ENCODE peak calls at places on chromosomes 12 and 14, in four cellular contexts. S, X, Z and V are unnamed samples.

GRCh38 chr14:20652996-20653975 is 11.8 kb upstream of the OR6S1 start:
- DNase-seq in S (no peak), X (peak), Z (no peak), V (no peak)

GRCh38 chr12:116123511-116124258 is 153.8 kb downstream of the MED13L start:
- DNase-seq in S (peak), X (no peak), Z (no peak), V (peak)

GRCh38 chr14:75401356-75401755 is 26.5 kb upstream of the JDP2 start:
- DNase-seq in S (peak), X (peak), Z (no peak), V (no peak)

GRCh38 chr12:128966411-128966810 is 113.1 kb downstream of the GLT1D1 start:
- DNase-seq in S (no peak), X (no peak), Z (no peak), V (no peak)

GRCh38 chr14:88323086-88323519 is at the start of gene KCNK10:
- DNase-seq in S (no peak), X (no peak), Z (no peak), V (no peak)

GRCh38 chr12:21773799-21774198 is 707 bp downstream of the KCNJ8 start:
- DNase-seq in S (no peak), X (no peak), Z (no peak), V (no peak)

GRCh38 chr12:101695698-101696097 is 1.7 kb upstream of the CHPT1 start:
- DNase-seq in S (no peak), X (no peak), Z (no peak), V (no peak)

GRCh38 chr14:61120576-61120975 is 139.5 kb downstream of the SLC38A6 start:
- DNase-seq in S (no peak), X (no peak), Z (no peak), V (no peak)

GRCh38 chr14:91728616-91729183 is 3.2 kb downstream of the CATSPERB start:
- DNase-seq in S (no peak), X (no peak), Z (peak), V (no peak)

GRCh38 chr14:87992349-87992719 is 648 bp downstream of the GALC start:
- DNase-seq in S (no peak), X (no peak), Z (no peak), V (no peak)

GRCh38 chr14:104145826-104146642 is 7.6 kb downstream of the KIF26A start:
- DNase-seq in S (no peak), X (no peak), Z (no peak), V (no peak)

GRCh38 chr14:23209651-23210423 is 26.4 kb upstream of the SLC7A8 start:
- DNase-seq in S (no peak), X (no peak), Z (no peak), V (no peak)

DNA sequence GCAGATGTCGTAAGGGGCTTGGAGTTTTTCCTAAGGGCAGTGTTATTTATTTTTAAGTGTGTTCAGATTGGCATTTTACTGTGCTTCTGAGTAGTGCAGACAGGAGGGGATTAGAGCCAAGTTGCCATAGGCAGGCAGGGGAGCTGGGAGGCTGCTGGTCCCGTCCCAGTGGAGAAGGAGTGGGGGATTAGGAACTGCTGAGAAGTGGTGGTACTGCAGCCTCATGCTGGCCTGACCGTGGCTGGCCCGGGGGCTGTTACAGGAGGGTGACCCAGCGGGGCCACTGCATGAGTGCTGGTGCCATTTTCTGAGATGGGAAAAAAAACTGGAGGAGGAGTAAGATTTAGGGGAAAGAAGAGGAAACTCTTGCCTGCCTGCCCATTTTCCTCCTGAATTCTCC is 52.3 kb upstream of the DLK1 start:
- DNase-seq in S (no peak), X (no peak), Z (no peak), V (no peak)
- TF ChIP-seq CTCF in S (no peak), X (no peak), Z (no peak), V (no peak)

DNA sequence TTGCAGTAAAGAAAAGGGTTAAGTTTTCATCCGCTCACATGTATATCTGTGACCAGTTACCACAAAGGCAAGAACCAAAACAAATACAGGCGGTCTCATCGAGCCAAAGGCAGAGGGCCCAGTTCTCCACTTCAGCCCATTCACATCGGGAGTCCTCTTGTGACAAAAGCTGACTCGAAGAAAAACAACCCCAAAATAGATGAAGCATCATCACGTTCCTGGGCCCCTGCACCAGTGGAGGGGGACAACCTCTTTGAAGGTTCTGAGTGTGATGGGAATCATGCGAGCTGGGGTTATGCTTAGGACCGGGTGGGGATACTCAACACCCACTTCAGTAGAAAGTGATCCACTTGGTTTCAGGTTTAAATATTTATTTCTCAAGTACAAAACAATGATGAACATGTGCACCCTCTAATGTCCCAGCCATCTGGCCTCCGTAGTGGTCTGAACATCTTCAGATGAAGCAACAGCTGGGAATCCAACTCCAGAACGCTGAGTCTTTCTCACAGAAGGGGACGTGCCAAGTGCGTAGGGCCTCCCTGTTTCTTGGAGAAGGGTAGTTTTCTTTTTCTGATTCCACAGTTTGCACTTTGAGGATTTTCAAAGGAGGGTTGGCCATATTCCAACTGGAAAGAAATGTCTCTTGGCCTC is 8.4 kb downstream of the GSC start:
- DNase-seq in S (peak), X (no peak), Z (no peak), V (no peak)
- TF ChIP-seq CTCF in S (no peak), X (no peak), Z (no peak), V (no peak)

GRCh38 chr14:25037032-25037431 is 12.9 kb downstream of the STXBP6 start:
- DNase-seq in S (no peak), X (no peak), Z (no peak), V (no peak)

GRCh38 chr14:25033358-25033757 is 16.6 kb downstream of the STXBP6 start:
- DNase-seq in S (no peak), X (no peak), Z (no peak), V (no peak)

GRCh38 chr14:25034803-25035681 is 14.9 kb downstream of the STXBP6 start:
- DNase-seq in S (peak), X (no peak), Z (no peak), V (no peak)

GRCh38 chr14:25026476-25027137 is 23.3 kb downstream of the STXBP6 start:
- DNase-seq in S (no peak), X (no peak), Z (no peak), V (no peak)

GRCh38 chr14:25032092-25032784 is 17.7 kb downstream of the STXBP6 start:
- DNase-seq in S (peak), X (no peak), Z (no peak), V (no peak)
- TF ChIP-seq CTCF in S (peak), X (no peak), Z (peak), V (no peak)

DNA sequence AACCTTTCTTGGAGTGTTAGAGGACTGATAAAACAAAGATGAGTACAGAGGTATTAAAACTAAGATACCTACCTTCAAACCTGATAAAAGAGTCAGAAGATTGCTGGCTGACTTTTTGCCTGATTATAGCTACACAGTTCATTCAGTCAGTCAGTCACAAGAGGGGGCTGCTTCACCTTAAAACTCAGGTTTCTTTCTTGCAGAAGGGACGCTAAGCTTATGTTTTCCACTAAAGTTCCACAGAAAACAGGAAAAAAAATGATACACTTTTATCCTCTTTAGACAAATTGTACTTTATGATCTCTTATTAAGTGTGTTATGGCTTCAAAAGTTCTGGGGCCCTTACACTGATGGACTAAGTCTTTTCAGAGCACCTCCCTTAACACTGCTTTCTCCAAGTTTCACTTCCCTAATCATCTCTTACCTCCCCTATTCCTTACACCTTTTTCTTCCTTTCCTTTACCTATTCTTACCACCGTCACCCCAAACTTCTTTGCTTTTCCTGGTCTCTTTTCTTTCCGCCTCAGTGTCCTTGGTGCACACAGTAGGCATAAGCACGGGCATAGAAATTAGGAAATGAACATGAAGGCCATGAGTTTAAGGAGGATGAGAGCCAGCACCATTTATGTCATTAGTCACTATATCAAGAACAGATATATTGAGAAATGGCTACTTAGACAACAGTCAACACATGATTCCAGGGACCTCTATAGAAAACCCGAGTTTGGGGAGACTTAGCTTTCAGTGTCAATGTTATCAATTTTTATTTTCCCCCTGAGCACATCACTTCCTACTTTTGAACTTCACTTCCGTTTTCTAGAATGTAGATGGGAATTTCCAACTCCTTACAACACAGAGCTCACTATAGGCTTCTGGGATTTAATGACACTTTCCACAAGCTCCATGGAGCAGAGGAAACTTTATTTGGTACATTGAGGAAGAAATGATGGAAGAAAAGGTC is 448.9 kb upstream of the OR4E1 start:
- DNase-seq in S (no peak), X (no peak), Z (no peak), V (no peak)
- TF ChIP-seq CTCF in S (peak), X (no peak), Z (no peak), V (no peak)

GRCh38 chr12:107594995-107595394 is 90.6 kb upstream of the PWP1 start:
- DNase-seq in S (no peak), X (no peak), Z (no peak), V (no peak)

GRCh38 chr12:107593713-107594381 is 91.8 kb upstream of the PWP1 start:
- DNase-seq in S (no peak), X (no peak), Z (no peak), V (no peak)

GRCh38 chr12:107598906-107599305 is 86.7 kb upstream of the PWP1 start:
- DNase-seq in S (no peak), X (no peak), Z (no peak), V (no peak)

GRCh38 chr12:107600596-107601144 is 84.9 kb upstream of the PWP1 start:
- DNase-seq in S (no peak), X (no peak), Z (no peak), V (no peak)

GRCh38 chr12:107597695-107598410 is 87.7 kb upstream of the PWP1 start:
- DNase-seq in S (no peak), X (no peak), Z (no peak), V (no peak)
- TF ChIP-seq CTCF in S (no peak), X (no peak), Z (no peak), V (no peak)

DNA sequence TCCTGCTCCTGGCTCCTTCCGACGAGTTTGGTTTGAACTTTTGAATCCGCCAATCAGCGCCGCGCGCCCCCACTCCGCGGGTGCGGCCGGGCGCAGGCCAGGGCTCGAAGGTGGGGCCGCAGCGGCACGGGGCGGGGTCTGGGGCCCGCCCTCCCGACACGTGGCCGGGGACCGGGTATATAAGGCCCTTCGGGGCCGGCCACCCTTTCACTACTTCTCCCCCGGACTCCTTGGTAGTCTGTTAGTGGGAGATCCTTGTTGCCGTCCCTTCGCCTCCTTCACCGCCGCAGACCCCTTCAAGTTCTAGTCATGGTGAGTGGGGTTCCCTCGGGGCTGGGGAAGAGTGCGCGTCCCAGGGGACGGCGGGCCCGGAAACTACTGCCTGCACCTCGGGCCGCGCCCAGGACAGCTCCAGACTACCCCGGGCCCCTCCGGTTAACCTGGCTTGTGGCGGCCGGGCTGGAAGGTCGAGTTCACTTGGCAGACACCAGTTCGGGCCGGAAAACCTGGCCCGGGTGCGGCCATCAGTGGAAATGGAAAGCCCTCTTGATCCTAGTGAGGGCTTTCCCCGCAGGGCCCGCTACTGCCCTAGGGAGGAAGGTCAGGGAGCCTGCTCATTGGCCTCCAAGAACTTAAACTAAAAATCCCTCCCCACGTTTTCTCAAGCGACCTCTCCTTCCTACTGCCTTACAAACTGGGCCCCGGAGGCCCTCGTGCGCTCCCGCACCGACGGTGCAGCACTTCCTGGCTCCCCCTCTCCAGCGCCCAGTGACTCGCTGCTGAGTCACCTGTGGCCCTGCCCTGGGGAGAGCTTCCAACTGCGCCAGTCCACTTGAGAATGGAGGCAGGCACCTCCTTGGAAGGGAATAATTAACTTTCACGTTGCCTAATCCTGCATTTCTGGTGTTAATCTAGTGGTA is at the start of gene TUBA1C:
- DNase-seq in S (peak), X (peak), Z (peak), V (peak)
- TF ChIP-seq CTCF in S (peak), X (peak), Z (peak), V (no peak)